ENCODE peak calls at places on chromosome 13, in four cellular contexts. W is PC-3, G is psoas muscle, B is heart left ventricle. L is an unnamed sample.

GRCh38 chr13:112722433-112723250 is 32.8 kb downstream of the ATP11A start:
- DNase-seq in G (no peak), B (peak), W (peak), L (peak)

GRCh38 chr13:95184317-95184716 is 116.9 kb downstream of the ABCC4 start:
- DNase-seq in B (no peak), G (no peak), W (no peak), L (no peak)

GRCh38 chr13:36674337-36675212 is 755 bp downstream of the SERTM1 start:
- DNase-seq in G (no peak), B (no peak), W (no peak), L (no peak)

GRCh38 chr13:40094056-40094455 is 438.6 kb downstream of the COG6 start:
- DNase-seq in W (peak), B (no peak), G (no peak), L (no peak)

GRCh38 chr13:52846567-52847321 is 1.7 kb downstream of the PCDH8 start:
- DNase-seq in B (peak), W (no peak), G (peak), L (no peak)

GRCh38 chr13:30429721-30430694 is 7.7 kb downstream of the UBE2L5 start:
- DNase-seq in W (peak), B (no peak), G (no peak), L (no peak)

GRCh38 chr13:22665531-22665930 is 515.2 kb upstream of the SGCG start:
- DNase-seq in G (no peak), W (peak), B (no peak), L (no peak)

GRCh38 chr13:90427322-90428272 is 919.9 kb upstream of the MIR17HG start:
- DNase-seq in W (no peak), G (no peak), B (peak), L (no peak)

GRCh38 chr13:73335226-73335625 is 276.4 kb downstream of the KLF5 start:
- DNase-seq in G (no peak), B (no peak), W (peak), L (no peak)

GRCh38 chr13:31827707-31828106 is 88.4 kb downstream of the RXFP2 start:
- DNase-seq in B (no peak), W (no peak), G (no peak), L (no peak)

GRCh38 chr13:58882556-58882955 is 1251.0 kb downstream of the PCDH17 start:
- DNase-seq in W (no peak), G (no peak), B (no peak), L (no peak)

GRCh38 chr13:35512271-35512920 is 35.9 kb upstream of the MAB21L1 start:
- DNase-seq in W (peak), B (peak), G (peak), L (no peak)

GRCh38 chr13:21637296-21637695 is 33.3 kb upstream of the MICU2 start:
- DNase-seq in W (peak), G (no peak), B (no peak), L (peak)

GRCh38 chr13:28718186-28718537 is 608 bp downstream of the SLC46A3 start:
- DNase-seq in W (no peak), B (no peak), G (no peak), L (no peak)
- H3K4me3 ChIP-seq in W (peak), B (peak), G (peak), L (peak)

DNA sequence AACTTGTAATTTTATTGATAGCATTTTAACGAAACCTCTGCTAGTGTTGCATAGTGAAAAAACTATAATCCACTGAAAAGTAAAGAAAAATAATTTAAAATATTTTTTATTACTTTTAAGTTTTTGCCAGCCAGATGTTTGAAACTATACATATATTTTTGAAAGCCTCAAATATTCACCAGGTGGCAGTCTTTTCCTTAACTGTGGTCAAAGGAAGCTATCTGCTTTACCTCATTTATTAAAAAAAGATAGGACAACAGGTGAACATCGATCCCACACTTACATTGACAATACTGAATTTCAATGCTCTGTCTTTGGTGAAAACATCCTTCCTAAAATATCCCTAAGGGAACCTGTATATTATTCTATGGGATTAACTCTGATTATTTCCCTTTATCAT is 100.5 kb downstream of the TRPC4 start:
- DNase-seq in G (no peak), W (peak), B (no peak), L (no peak)
- TF ChIP-seq CTCF in G (no peak), W (peak), B (peak), L (no peak)

GRCh38 chr13:50129923-50130685 is 114.9 kb downstream of the KCNRG start:
- DNase-seq in W (peak), G (peak), B (peak), L (no peak)

GRCh38 chr13:50130686-50131051 is 115.4 kb downstream of the KCNRG start:
- DNase-seq in B (peak), G (peak), W (peak), L (no peak)

GRCh38 chr13:50128406-50129048 is 113.3 kb downstream of the KCNRG start:
- DNase-seq in W (no peak), G (no peak), B (no peak), L (no peak)

GRCh38 chr13:50127726-50128291 is 112.6 kb downstream of the KCNRG start:
- DNase-seq in W (no peak), B (no peak), G (no peak), L (no peak)

GRCh38 chr13:50129065-50129922 is 114.0 kb downstream of the KCNRG start:
- DNase-seq in B (peak), W (no peak), G (peak), L (no peak)
- H3K4me3 ChIP-seq in B (peak), W (peak), G (peak), L (peak)

GRCh38 chr13:99218545-99218944 is 17.9 kb downstream of the UBAC2 start:
- DNase-seq in G (peak), B (peak), W (no peak), L (peak)

GRCh38 chr13:99218126-99218525 is 17.5 kb downstream of the UBAC2 start:
- DNase-seq in B (no peak), G (no peak), W (no peak), L (no peak)

GRCh38 chr13:99215466-99215865 is 14.8 kb downstream of the UBAC2 start:
- DNase-seq in G (no peak), B (peak), W (no peak), L (no peak)

GRCh38 chr13:99218969-99219368 is 18.3 kb downstream of the UBAC2 start:
- DNase-seq in B (no peak), W (no peak), G (no peak), L (no peak)

DNA sequence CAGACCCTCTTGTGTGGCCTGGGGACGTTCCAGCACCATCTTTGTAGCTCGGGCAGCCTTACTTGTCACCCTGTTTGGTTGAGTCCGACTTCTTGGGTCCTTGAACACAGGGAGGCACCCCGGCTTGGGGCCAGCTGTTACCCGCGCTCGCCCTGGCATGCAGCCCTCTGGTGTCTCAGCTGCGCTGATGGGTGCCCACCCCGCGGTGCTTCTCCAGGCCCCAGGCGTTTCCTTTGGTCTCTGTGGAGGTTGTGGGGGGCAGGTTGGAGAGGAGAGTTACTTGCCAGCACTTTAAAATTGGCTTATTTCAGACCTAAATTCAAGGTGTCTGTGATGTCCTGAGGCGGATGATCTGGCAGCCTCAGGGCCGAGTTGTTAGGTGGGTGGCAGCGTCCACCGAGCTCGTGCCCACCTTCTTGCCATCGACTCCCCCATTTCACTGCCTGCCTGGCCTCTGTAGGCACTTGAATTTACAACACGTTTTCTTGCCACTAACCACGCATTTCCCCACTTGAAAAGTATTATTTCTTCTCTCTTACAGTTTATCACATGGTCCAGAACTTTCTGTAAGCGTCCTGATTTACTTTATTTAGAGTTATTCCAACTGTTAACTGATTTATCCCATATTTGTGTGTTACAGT is 16.9 kb downstream of the UBAC2 start:
- DNase-seq in B (no peak), G (no peak), W (no peak), L (no peak)
- TF ChIP-seq CTCF in B (no peak), G (no peak), W (no peak), L (no peak)

GRCh38 chr13:41428155-41428554 is 29.2 kb upstream of the RGCC start:
- DNase-seq in G (no peak), W (no peak), B (no peak), L (no peak)
- H3K4me3 ChIP-seq in G (peak), W (no peak), B (no peak), L (no peak)

DNA sequence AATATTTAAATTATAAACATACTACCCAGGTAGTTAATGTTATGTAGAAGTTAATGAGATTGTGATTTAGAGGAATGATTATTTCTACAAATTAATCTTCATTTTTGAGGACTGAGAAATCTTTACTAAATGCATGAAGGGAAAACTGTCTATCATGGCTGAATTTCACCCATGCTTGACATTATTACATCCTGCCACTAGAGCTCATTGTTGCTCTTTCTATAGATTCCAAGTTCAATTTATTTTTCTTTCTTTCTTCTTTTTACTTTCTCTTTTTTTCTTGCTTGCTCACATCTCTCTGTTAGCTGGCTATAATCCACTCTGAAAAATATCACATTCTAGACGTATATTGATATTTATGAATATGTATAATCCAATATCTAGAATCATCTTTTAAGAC is 505.0 kb upstream of the KLHL1 start:
- DNase-seq in W (peak), G (no peak), B (no peak), L (no peak)
- TF ChIP-seq CTCF in W (peak), G (no peak), B (no peak), L (no peak)